ENCODE peak calls at places on chromosomes 16 and 17, in four cellular contexts. S is OCI-LY7, Y is AG09309, P is left ventricle myocardium inferior. E is an unnamed sample.

GRCh38 chr16:59591480-59591879 is 857.4 kb upstream of the GOT2 start:
- DNase-seq in P (no peak), Y (no peak), S (no peak), E (no peak)

GRCh38 chr17:60169921-60170817 is 20.4 kb downstream of the CA4 start:
- DNase-seq in Y (peak; percentile 18), P (peak; percentile 67), S (peak; percentile 45), E (peak; percentile 54)

GRCh38 chr16:31487076-31487719 is 4.3 kb downstream of the SLC5A2 start:
- DNase-seq in S (no peak), P (no peak), Y (no peak), E (no peak)

GRCh38 chr17:82487898-82488297 is 29.4 kb downstream of the NARF start:
- DNase-seq in P (peak; percentile 38), S (no peak), Y (no peak), E (no peak)

GRCh38 chr17:27245230-27245696 is 48.7 kb upstream of the WSB1 start:
- DNase-seq in P (peak; percentile 86), Y (peak; percentile 62), S (peak; percentile 77), E (peak; percentile 19)

GRCh38 chr17:44794699-44795413 is 35.2 kb downstream of the GJC1 start:
- DNase-seq in P (no peak), S (no peak), Y (peak; percentile 64), E (no peak)

GRCh38 chr17:18250259-18250658 is 8.3 kb downstream of the FLII start:
- DNase-seq in P (no peak), Y (no peak), S (no peak), E (no peak)

GRCh38 chr17:45001310-45001709 is 33.2 kb upstream of the C1QL1 start:
- DNase-seq in S (no peak), P (no peak), Y (no peak), E (no peak)

GRCh38 chr16:4682616-4683254 is 10.6 kb upstream of the NUDT16L1 start:
- DNase-seq in P (no peak), S (no peak), Y (no peak), E (no peak)

GRCh38 chr17:48567646-48568354 is 10.3 kb downstream of the HOXB4 start:
- DNase-seq in S (no peak), Y (no peak), P (no peak), E (no peak)
- H3K4me3 ChIP-seq in S (no peak overlapping the region), Y (no peak overlapping the region), P (peak overlapping the region; percentile 46), E (no peak overlapping the region)

GRCh38 chr17:49898547-49899490 is 51.0 kb upstream of the TAC4 start:
- DNase-seq in S (peak; percentile 33), P (no peak), Y (no peak), E (no peak)

GRCh38 chr17:49903523-49903922 is 55.7 kb upstream of the TAC4 start:
- DNase-seq in S (no peak), P (no peak), Y (no peak), E (no peak)

GRCh38 chr17:49899588-49899987 is 51.7 kb upstream of the TAC4 start:
- DNase-seq in S (no peak), P (no peak), Y (no peak), E (no peak)

GRCh38 chr17:49904904-49905303 is 57.0 kb upstream of the TAC4 start:
- DNase-seq in Y (no peak), S (no peak), P (no peak), E (no peak)

GRCh38 chr17:49901460-49902331 is 53.8 kb upstream of the TAC4 start:
- DNase-seq in Y (no peak), S (no peak), P (no peak), E (no peak)
- H3K4me3 ChIP-seq in Y (no peak overlapping the region), S (no peak overlapping the region), P (peak overlapping the region; percentile 19), E (no peak overlapping the region)

GRCh38 chr17:28956112-28956511 is 4.8 kb upstream of the PHF12 start:
- DNase-seq in S (no peak), Y (no peak), P (no peak), E (no peak)

GRCh38 chr17:28956861-28957260 is 5.5 kb upstream of the PHF12 start:
- DNase-seq in S (no peak), P (no peak), Y (no peak), E (no peak)

GRCh38 chr17:28953444-28954118 is 2.3 kb upstream of the PHF12 start:
- DNase-seq in Y (no peak), S (peak; percentile 70), P (no peak), E (peak; percentile 64)

GRCh38 chr17:28955408-28955807 is 4.1 kb upstream of the PHF12 start:
- DNase-seq in P (no peak), S (no peak), Y (no peak), E (no peak)

DNA sequence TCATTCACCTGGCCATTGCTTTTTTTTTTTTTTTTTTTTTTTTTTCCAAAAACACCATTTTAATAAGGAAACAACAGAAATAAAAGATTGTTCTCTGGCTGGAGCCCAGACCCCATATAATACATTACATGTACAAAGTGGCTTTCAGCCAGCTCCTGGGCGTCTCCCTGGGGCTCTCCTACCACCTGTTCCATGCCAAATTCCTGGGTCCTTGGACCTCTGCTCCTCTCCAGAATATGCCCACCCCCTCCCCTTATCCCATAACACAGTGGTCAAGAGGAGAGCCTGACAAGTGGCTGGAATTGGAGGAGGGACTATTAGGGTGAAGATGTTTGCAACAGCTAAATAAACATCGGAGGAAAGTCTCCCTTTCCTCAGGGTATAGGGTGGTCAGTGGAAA is 3.6 kb upstream of the PHF12 start:
- DNase-seq in Y (no peak), P (no peak), S (no peak), E (no peak)
- H3K4me3 ChIP-seq in Y (no peak overlapping the region), P (no peak overlapping the region), S (no peak overlapping the region), E (no peak overlapping the region)

GRCh38 chr17:64162575-64162974 is 32.6 kb upstream of the ERN1 start:
- DNase-seq in Y (no peak), S (no peak), P (no peak), E (no peak)
- H3K4me3 ChIP-seq in Y (no peak overlapping the region), S (no peak overlapping the region), P (no peak overlapping the region), E (no peak overlapping the region)

GRCh38 chr17:20791626-20792025 is 212.1 kb downstream of the CDRT15L2 start:
- DNase-seq in Y (no peak), S (no peak), P (no peak), E (no peak)

GRCh38 chr17:20784100-20784665 is 204.7 kb downstream of the CDRT15L2 start:
- DNase-seq in S (no peak), P (no peak), Y (no peak), E (no peak)

GRCh38 chr17:20787281-20787680 is 207.8 kb downstream of the CDRT15L2 start:
- DNase-seq in P (no peak), S (no peak), Y (no peak), E (no peak)
- H3K4me3 ChIP-seq in P (no peak overlapping the region), S (no peak overlapping the region), Y (no peak overlapping the region), E (no peak overlapping the region)

DNA sequence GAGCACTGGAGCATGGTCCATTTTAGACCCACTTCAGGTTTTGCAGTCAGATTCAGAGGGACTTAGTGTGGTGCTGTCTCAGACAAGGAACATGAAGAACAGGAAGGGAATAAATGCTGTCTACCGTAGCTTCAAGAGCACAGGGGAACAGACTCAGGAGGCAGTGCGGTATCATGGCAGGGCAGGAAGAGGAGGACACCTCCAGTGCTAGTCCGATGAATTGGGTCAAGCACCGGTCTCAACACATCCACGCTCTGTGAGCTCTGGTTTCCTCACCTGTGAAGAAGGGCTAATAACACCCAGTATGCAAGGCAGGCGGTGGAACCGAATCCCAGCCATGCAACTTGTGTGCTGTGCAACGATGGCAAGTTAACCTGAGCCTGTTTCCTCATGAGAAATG is 3.6 kb upstream of the ANKFY1 start:
- DNase-seq in S (no peak), P (no peak), Y (no peak), E (no peak)
- H3K4me3 ChIP-seq in S (no peak overlapping the region), P (no peak overlapping the region), Y (no peak overlapping the region), E (no peak overlapping the region)

GRCh38 chr17:7684856-7685532 is 2.3 kb downstream of the TP53 start:
- DNase-seq in P (no peak), S (no peak), Y (no peak), E (peak; percentile 18)
- H3K4me3 ChIP-seq in P (peak overlapping the region; percentile 95), S (peak overlapping the region; percentile 92), Y (peak overlapping the region; percentile 79), E (peak overlapping the region; percentile 100)

DNA sequence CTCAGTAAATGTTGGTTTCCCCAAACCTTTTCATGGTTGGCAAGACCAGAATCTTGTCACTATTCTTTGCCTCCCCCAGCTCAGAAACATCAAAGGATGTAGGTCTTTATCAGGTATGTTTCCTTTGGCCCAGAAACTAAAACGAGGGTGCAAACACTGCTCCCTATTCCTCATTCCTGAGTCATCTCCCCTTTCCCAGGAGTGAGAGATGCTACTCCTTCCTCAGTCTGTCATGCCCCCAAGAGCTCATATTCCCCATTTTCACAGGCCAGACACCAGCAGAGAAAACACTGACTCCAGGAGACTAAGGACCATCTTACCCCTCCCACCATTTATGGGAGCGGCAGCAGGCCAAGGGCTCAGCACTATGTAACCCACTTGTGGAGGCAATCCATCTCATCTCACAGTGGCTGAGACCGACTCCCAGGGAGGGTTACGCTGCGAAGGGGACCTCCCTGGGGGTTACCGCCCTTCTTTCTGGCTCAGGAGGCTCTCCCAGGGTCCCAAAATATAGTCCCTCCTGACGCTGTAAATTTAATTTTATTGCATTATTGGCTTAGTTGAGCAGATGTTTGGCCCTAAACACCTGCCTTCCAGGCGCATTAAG is 1.5 kb downstream of the GEMIN4 start:
- DNase-seq in P (no peak), Y (no peak), S (no peak), E (no peak)
- H3K4me3 ChIP-seq in P (peak overlapping the region; percentile 99), Y (no peak overlapping the region), S (peak overlapping the region; percentile 75), E (peak overlapping the region; percentile 91)

E was measured in Jurkat, Clone E6-1.